ENCODE peak calls at places on chromosomes 13 and 19, in five cellular contexts. One of them, this sample, is unnamed.

GRCh38 chr13:80363890-80364503 is 23.1 kb upstream of the SPRY2 start:
- DNase-seq in CD14-positive monocyte: no peak
- DNase-seq in brain microvascular endothelial cell: no peak
- DNase-seq in body of pancreas: no peak
- DNase-seq in RWPE2: no peak
- DNase-seq in this sample: no peak

GRCh38 chr19:16541526-16542044 is 652 bp downstream of the CHERP start:
- DNase-seq in CD14-positive monocyte: no peak
- DNase-seq in brain microvascular endothelial cell: peak
- DNase-seq in body of pancreas: no peak
- DNase-seq in RWPE2: no peak
- DNase-seq in this sample: no peak

GRCh38 chr19:1112254-1113208 is 8.7 kb downstream of the GPX4 start:
- DNase-seq in CD14-positive monocyte: no peak
- DNase-seq in brain microvascular endothelial cell: no peak
- DNase-seq in body of pancreas: peak
- DNase-seq in RWPE2: no peak
- DNase-seq in this sample: no peak

GRCh38 chr13:24306632-24307031 is 2.7 kb upstream of the C1QTNF9 start:
- DNase-seq in CD14-positive monocyte: no peak
- DNase-seq in brain microvascular endothelial cell: peak
- DNase-seq in body of pancreas: no peak
- DNase-seq in RWPE2: no peak
- DNase-seq in this sample: no peak

GRCh38 chr13:26325876-26326275 is 71.9 kb downstream of the CDK8 start:
- DNase-seq in CD14-positive monocyte: no peak
- DNase-seq in brain microvascular endothelial cell: no peak
- DNase-seq in body of pancreas: no peak
- DNase-seq in RWPE2: no peak
- DNase-seq in this sample: no peak

GRCh38 chr19:32337176-32337808 is 8.1 kb upstream of the ZNF507 start:
- DNase-seq in CD14-positive monocyte: no peak
- DNase-seq in brain microvascular endothelial cell: no peak
- DNase-seq in body of pancreas: no peak
- DNase-seq in RWPE2: no peak
- DNase-seq in this sample: no peak

GRCh38 chr13:74886496-74886895 is 595.5 kb downstream of the TBC1D4 start:
- DNase-seq in CD14-positive monocyte: no peak
- DNase-seq in brain microvascular endothelial cell: no peak
- DNase-seq in body of pancreas: no peak
- DNase-seq in RWPE2: no peak
- DNase-seq in this sample: no peak

GRCh38 chr19:27986299-27986698 is 1226.7 kb downstream of the UQCRFS1 start:
- DNase-seq in CD14-positive monocyte: no peak
- DNase-seq in brain microvascular endothelial cell: no peak
- DNase-seq in body of pancreas: no peak
- DNase-seq in RWPE2: no peak
- DNase-seq in this sample: no peak

GRCh38 chr19:17095141-17095919 is 19.8 kb downstream of the MYO9B start:
- DNase-seq in CD14-positive monocyte: no peak
- DNase-seq in brain microvascular endothelial cell: peak
- DNase-seq in body of pancreas: peak
- DNase-seq in RWPE2: no peak
- DNase-seq in this sample: no peak

GRCh38 chr13:26590379-26590778 is 32.9 kb downstream of the WASF3 start:
- DNase-seq in CD14-positive monocyte: no peak
- DNase-seq in brain microvascular endothelial cell: no peak
- DNase-seq in body of pancreas: no peak
- DNase-seq in RWPE2: no peak
- DNase-seq in this sample: no peak

GRCh38 chr13:37534181-37534580 is 64.4 kb downstream of the POSTN start:
- DNase-seq in CD14-positive monocyte: no peak
- DNase-seq in brain microvascular endothelial cell: peak
- DNase-seq in body of pancreas: no peak
- DNase-seq in RWPE2: no peak
- DNase-seq in this sample: no peak

GRCh38 chr13:105327727-105328126 is 1207.7 kb downstream of the EFNB2 start:
- DNase-seq in CD14-positive monocyte: no peak
- DNase-seq in brain microvascular endothelial cell: peak
- DNase-seq in body of pancreas: no peak
- DNase-seq in RWPE2: no peak
- DNase-seq in this sample: no peak

GRCh38 chr13:109389456-109389855 is 396.9 kb downstream of the IRS2 start:
- DNase-seq in CD14-positive monocyte: no peak
- DNase-seq in brain microvascular endothelial cell: no peak
- DNase-seq in body of pancreas: no peak
- DNase-seq in RWPE2: no peak
- DNase-seq in this sample: no peak

GRCh38 chr19:1474011-1474764 is 4.8 kb downstream of the C19orf25 start:
- DNase-seq in CD14-positive monocyte: no peak
- DNase-seq in brain microvascular endothelial cell: no peak
- DNase-seq in body of pancreas: no peak
- DNase-seq in RWPE2: no peak
- DNase-seq in this sample: no peak

GRCh38 chr19:48975947-48976847 is 11.1 kb downstream of the FTL start:
- DNase-seq in CD14-positive monocyte: no peak
- DNase-seq in brain microvascular endothelial cell: no peak
- DNase-seq in body of pancreas: no peak
- DNase-seq in RWPE2: no peak
- DNase-seq in this sample: no peak

GRCh38 chr19:48341006-48341405 is 15.7 kb downstream of the EMP3 start:
- DNase-seq in CD14-positive monocyte: no peak
- DNase-seq in brain microvascular endothelial cell: no peak
- DNase-seq in body of pancreas: peak
- DNase-seq in RWPE2: peak
- DNase-seq in this sample: no peak

DNA sequence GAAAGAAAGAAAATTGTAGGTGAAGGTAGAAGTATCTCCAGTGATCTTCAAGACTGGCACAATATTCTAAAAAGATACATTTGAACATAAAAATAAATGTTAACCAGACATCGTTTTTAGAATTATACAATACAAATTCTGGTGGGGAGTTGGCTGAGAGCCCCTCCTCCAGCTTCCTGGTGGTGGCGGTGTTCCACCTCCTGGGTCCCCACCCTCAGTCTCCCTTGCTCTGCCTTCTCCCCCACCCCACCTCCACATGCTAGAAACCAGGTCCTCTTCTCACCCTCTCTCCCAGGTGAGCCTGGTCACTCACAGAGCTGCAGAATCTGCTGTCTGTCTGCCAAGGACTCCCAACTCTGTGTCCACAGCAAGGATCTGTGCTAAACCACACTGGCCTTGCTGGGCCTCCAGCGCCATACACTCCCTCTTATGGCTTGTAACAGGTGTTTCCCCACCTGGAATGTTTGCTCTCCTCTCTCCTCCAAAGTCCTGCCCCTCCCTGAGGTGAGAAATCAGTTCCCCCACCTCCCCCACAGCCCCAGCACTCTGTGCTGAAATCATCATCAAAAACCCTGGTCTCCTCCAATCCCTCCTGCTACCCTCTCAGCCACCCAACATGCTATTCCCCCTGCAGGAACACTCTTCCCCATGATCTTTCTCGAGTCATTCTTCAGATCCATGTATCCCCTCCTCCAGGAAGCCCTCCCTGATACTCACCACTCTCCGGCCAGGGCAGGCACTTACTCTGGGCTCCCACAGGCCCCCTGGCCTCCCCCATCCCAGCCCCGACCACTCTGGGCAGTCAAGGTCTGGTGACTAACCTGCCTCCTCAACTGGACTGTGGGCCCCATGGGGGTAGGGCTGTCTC is 20.5 kb upstream of the CYP2S1 start:
- DNase-seq in CD14-positive monocyte: no peak
- DNase-seq in brain microvascular endothelial cell: no peak
- DNase-seq in body of pancreas: no peak
- DNase-seq in RWPE2: no peak
- DNase-seq in this sample: no peak
- TF ChIP-seq CTCF in CD14-positive monocyte: no peak
- TF ChIP-seq CTCF in brain microvascular endothelial cell: no peak
- TF ChIP-seq CTCF in body of pancreas: no peak
- TF ChIP-seq CTCF in RWPE2: no peak
- TF ChIP-seq CTCF in this sample: no peak

DNA sequence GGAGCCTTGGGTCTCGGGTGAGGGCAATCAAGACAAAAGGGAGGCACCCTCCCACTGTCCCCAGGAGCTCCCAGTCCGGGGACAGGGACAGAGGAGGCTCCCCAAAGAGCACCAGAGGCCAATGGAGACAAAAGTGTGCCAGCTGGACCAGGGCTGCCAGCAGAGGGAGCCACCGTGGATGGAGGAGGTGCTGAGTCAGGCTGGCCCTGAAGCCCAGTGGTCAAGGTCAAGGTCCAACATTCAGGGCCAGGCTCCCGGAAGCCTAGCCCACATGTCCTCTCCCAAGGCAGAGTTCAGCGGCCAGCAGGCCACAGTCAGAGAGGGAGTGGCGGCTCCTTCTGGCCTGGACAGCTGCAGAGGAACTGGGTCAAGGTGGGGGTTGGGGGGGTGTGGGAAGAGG is 8.4 kb downstream of the COL5A3 start:
- DNase-seq in CD14-positive monocyte: no peak
- DNase-seq in brain microvascular endothelial cell: no peak
- DNase-seq in body of pancreas: peak
- DNase-seq in RWPE2: no peak
- DNase-seq in this sample: no peak
- TF ChIP-seq CTCF in CD14-positive monocyte: no peak
- TF ChIP-seq CTCF in brain microvascular endothelial cell: peak
- TF ChIP-seq CTCF in body of pancreas: no peak
- TF ChIP-seq CTCF in RWPE2: no peak
- TF ChIP-seq CTCF in this sample: peak

GRCh38 chr13:42337808-42338600 is 66.1 kb downstream of the AKAP11 start:
- DNase-seq in CD14-positive monocyte: no peak
- DNase-seq in brain microvascular endothelial cell: peak
- DNase-seq in body of pancreas: no peak
- DNase-seq in RWPE2: no peak
- DNase-seq in this sample: no peak

GRCh38 chr13:42334329-42334706 is 62.4 kb downstream of the AKAP11 start:
- DNase-seq in CD14-positive monocyte: no peak
- DNase-seq in brain microvascular endothelial cell: no peak
- DNase-seq in body of pancreas: peak
- DNase-seq in RWPE2: no peak
- DNase-seq in this sample: no peak

GRCh38 chr13:42330991-42331390 is 59.0 kb downstream of the AKAP11 start:
- DNase-seq in CD14-positive monocyte: no peak
- DNase-seq in brain microvascular endothelial cell: no peak
- DNase-seq in body of pancreas: no peak
- DNase-seq in RWPE2: no peak
- DNase-seq in this sample: no peak

GRCh38 chr13:42329239-42329638 is 57.3 kb downstream of the AKAP11 start:
- DNase-seq in CD14-positive monocyte: no peak
- DNase-seq in brain microvascular endothelial cell: no peak
- DNase-seq in body of pancreas: no peak
- DNase-seq in RWPE2: no peak
- DNase-seq in this sample: no peak

GRCh38 chr13:42333613-42334328 is 61.8 kb downstream of the AKAP11 start:
- DNase-seq in CD14-positive monocyte: no peak
- DNase-seq in brain microvascular endothelial cell: peak
- DNase-seq in body of pancreas: no peak
- DNase-seq in RWPE2: no peak
- DNase-seq in this sample: no peak
- TF ChIP-seq CTCF in CD14-positive monocyte: no peak
- TF ChIP-seq CTCF in brain microvascular endothelial cell: peak
- TF ChIP-seq CTCF in body of pancreas: peak
- TF ChIP-seq CTCF in RWPE2: peak
- TF ChIP-seq CTCF in this sample: peak

DNA sequence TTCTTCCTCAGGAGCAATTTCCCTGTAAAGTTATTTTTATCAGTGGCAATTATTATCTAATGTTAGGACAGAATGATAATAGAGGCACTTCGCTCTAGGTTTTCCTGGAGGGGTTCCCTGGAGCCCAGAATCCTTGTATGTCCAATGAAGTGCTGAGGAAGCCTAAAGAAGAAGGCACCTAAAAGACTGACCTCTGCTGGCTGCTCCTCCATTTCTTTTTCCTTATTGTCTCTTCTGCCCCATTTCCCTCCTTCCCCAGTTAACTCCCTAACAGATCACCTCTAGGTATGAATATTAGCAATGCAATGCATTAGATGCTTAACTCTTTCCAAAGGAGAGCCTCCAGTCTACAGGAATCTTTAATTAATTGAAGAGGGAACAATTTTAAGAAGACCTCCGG is 985.4 kb downstream of the DIAPH3 start:
- DNase-seq in CD14-positive monocyte: no peak
- DNase-seq in brain microvascular endothelial cell: peak
- DNase-seq in body of pancreas: no peak
- DNase-seq in RWPE2: no peak
- DNase-seq in this sample: no peak
- TF ChIP-seq CTCF in CD14-positive monocyte: no peak
- TF ChIP-seq CTCF in brain microvascular endothelial cell: peak
- TF ChIP-seq CTCF in body of pancreas: no peak
- TF ChIP-seq CTCF in RWPE2: no peak
- TF ChIP-seq CTCF in this sample: peak

GRCh38 chr19:44782729-44783128 is 5.0 kb downstream of the CBLC start:
- DNase-seq in CD14-positive monocyte: no peak
- DNase-seq in brain microvascular endothelial cell: no peak
- DNase-seq in body of pancreas: no peak
- DNase-seq in RWPE2: no peak
- DNase-seq in this sample: no peak
- TF ChIP-seq CTCF in CD14-positive monocyte: no peak
- TF ChIP-seq CTCF in brain microvascular endothelial cell: peak
- TF ChIP-seq CTCF in body of pancreas: no peak
- TF ChIP-seq CTCF in RWPE2: no peak
- TF ChIP-seq CTCF in this sample: peak

GRCh38 chr13:76019421-76020044 is 383.4 kb downstream of the LMO7 start:
- DNase-seq in CD14-positive monocyte: no peak
- DNase-seq in brain microvascular endothelial cell: no peak
- DNase-seq in body of pancreas: no peak
- DNase-seq in RWPE2: no peak
- DNase-seq in this sample: peak
- TF ChIP-seq CTCF in CD14-positive monocyte: no peak
- TF ChIP-seq CTCF in brain microvascular endothelial cell: peak
- TF ChIP-seq CTCF in body of pancreas: no peak
- TF ChIP-seq CTCF in RWPE2: peak
- TF ChIP-seq CTCF in this sample: peak

This sample was measured in chondrocyte.